ENCODE peak calls at places on chromosomes 1 and 21, in nine cellular contexts. T, Z, X, P, S, O, R, E and A are unnamed samples.

GRCh38 chr1:64550505-64550904 is 80.6 kb downstream of the CACHD1 start:
- DNase-seq in T (no peak), Z (no peak), X (no peak), P (no peak), S (no peak), O (no peak), R (no peak), E (no peak), A (no peak)

GRCh38 chr1:17798011-17798410 is 42.9 kb downstream of the ACTL8 start:
- DNase-seq in T (no peak), Z (no peak), X (no peak), P (no peak), S (no peak), O (no peak), R (no peak), E (no peak), A (no peak)

GRCh38 chr1:11567244-11568065 is 86.8 kb downstream of the FBXO2 start:
- DNase-seq in T (no peak), Z (no peak), X (no peak), P (no peak), S (no peak), O (no peak), R (no peak), E (no peak), A (no peak)

GRCh38 chr1:67599085-67599484 is 85.9 kb upstream of the GADD45A start:
- DNase-seq in T (peak; percentile 3), Z (no peak), X (no peak), P (no peak), S (no peak), O (no peak), R (peak; percentile 44), E (no peak), A (no peak)

GRCh38 chr1:172742599-172743500 is 83.9 kb downstream of the FASLG start:
- DNase-seq in T (no peak), Z (no peak), X (no peak), P (peak; percentile 70), S (peak; percentile 73), O (no peak), R (no peak), E (no peak), A (peak; percentile 61)

GRCh38 chr1:204726478-204726877 is 40.9 kb upstream of the LRRN2 start:
- DNase-seq in T (no peak), Z (no peak), X (no peak), P (peak; percentile 28), S (peak; percentile 19), O (no peak), R (no peak), E (no peak), A (peak; percentile 70)

GRCh38 chr1:229694053-229694693 is 68.1 kb downstream of the URB2 start:
- DNase-seq in T (peak; percentile 91), Z (peak; percentile 41), X (peak; percentile 35), P (peak; percentile 94), S (peak; percentile 92), O (peak; percentile 59), R (peak; percentile 92), E (no peak), A (peak; percentile 30)

GRCh38 chr21:45975017-45975595 is 6.5 kb upstream of the COL6A1 start:
- DNase-seq in T (peak; percentile 85), Z (no peak), X (no peak), P (peak; percentile 69), S (no peak), O (peak; percentile 51), R (peak; percentile 84), E (peak; percentile 39), A (no peak)

GRCh38 chr1:201468501-201468843 is 516 bp downstream of the PHLDA3 start:
- DNase-seq in T (peak; percentile 78), Z (no peak), X (no peak), P (no peak), S (no peak), O (peak; percentile 66), R (peak; percentile 52), E (peak; percentile 31), A (peak; percentile 53)

GRCh38 chr1:206556047-206556747 is 48.9 kb downstream of the RASSF5 start:
- DNase-seq in T (no peak), Z (no peak), X (no peak), P (no peak), S (no peak), O (no peak), R (no peak), E (no peak), A (no peak)

GRCh38 chr1:33818071-33818470 is 45.8 kb upstream of the HMGB4 start:
- DNase-seq in T (peak; percentile 26), Z (no peak), X (no peak), P (no peak), S (no peak), O (no peak), R (no peak), E (no peak), A (peak; percentile 21)

DNA sequence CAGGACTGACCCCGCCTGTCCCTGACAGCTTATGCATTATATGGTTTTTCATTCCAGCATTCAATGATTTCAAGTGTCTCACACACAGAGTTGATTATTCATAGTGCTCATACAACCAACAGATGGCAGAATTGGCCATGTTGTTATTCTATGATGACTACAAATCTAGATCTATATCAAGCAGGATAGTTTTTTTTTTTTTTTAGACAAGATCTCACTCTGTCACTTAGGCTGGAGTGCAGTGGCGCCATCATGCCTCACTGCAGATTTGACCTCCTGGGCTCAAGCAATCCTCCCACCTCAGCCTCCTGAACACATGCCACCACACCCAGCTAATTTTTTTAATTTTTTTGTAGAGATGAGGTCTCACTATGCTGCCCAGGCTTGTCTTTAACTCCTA is 40.1 kb upstream of the LRRC8D start:
- DNase-seq in T (no peak), Z (no peak), X (peak; percentile 43), P (peak; percentile 61), S (peak; percentile 85), O (no peak), R (no peak), E (no peak), A (peak; percentile 61)
- TF ChIP-seq CTCF in T (no peak), Z (peak; percentile 57), X (peak; percentile 47), P (peak; percentile 45), S (peak; percentile 61), O (peak; percentile 13), R (peak; percentile 8), E (peak; percentile 50), A (peak; percentile 38)

DNA sequence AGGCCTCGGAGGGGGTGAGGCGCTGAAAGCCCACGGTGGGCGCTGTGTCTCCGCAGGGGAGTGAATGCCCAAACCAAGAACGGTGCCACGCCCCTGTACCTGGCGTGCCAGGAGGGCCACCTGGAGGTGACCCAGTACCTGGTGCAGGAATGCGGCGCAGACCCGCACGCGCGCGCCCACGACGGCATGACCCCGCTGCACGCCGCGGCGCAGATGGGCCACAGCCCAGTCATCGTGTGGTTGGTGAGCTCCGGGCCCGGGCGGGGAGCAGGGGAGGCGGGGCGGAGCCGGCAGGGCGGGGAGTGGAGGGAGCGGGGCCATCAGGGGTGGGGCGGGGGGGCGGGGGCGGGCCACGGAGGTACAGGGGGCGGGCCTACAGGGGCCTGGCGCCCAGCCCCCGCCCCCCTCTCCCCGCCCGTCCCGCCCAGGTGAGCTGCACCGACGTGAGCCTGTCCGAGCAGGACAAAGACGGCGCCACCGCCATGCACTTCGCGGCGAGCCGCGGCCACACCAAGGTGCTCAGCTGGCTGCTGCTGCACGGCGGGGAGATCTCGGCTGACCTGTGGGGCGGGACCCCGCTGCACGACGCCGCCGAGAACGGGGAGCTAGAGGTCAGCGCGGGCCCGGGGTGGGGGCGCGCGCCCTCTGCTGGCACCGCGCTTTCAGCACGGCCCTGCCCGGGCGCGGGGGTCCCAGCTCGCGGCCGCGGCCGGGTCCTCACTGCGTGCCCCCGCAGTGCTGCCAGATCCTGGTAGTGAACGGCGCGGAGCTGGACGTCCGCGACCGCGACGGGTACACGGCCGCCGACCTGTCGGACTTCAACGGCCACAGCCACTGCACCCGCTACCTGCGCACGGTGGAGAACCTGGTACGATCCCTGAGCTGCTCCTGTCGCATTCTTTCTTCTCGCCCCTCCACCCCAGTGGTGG is 15.9 kb downstream of the ESPN start:
- DNase-seq in T (peak; percentile 94), Z (no peak), X (no peak), P (peak; percentile 33), S (no peak), O (peak; percentile 78), R (no peak), E (no peak), A (peak; percentile 55)
- TF ChIP-seq CTCF in T (peak; percentile 77), Z (peak; percentile 4), X (no peak), P (no peak), S (no peak), O (peak; percentile 29), R (peak; percentile 24), E (peak; percentile 60), A (peak; percentile 13)

DNA sequence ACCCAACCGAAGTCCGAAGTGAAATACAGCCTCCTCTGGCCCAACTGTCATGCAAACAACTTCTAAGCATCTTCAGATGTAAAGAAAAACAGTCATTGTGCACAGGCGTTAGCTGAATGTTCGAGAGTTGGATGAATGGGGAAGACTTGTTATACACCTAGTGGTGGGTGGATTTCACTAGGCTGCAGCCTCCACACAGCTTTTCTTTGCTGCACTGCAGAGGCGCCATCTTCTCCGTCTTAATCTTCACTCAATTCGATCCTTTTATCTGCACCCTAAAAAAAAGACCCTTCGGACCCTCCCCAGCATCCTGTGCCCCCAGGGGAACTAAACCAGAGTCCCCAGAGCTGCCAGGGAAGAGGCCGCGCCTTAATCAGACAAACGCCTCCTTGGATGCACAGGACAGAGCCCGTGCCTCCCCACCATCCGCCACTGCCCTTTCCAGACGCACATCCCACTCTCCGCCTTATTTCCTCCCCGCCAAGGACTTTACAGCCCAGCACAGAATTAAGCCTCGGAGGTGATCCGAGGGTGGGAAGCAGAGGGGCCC is 1.4 kb downstream of the APP start:
- DNase-seq in T (peak; percentile 78), Z (no peak), X (no peak), P (peak; percentile 73), S (peak; percentile 88), O (no peak), R (peak; percentile 46), E (peak; percentile 41), A (peak; percentile 69)
- TF ChIP-seq CTCF in T (peak; percentile 68), Z (peak; percentile 63), X (peak; percentile 51), P (peak; percentile 51), S (peak; percentile 74), O (peak; percentile 22), R (peak; percentile 21), E (peak; percentile 64), A (no peak)

DNA sequence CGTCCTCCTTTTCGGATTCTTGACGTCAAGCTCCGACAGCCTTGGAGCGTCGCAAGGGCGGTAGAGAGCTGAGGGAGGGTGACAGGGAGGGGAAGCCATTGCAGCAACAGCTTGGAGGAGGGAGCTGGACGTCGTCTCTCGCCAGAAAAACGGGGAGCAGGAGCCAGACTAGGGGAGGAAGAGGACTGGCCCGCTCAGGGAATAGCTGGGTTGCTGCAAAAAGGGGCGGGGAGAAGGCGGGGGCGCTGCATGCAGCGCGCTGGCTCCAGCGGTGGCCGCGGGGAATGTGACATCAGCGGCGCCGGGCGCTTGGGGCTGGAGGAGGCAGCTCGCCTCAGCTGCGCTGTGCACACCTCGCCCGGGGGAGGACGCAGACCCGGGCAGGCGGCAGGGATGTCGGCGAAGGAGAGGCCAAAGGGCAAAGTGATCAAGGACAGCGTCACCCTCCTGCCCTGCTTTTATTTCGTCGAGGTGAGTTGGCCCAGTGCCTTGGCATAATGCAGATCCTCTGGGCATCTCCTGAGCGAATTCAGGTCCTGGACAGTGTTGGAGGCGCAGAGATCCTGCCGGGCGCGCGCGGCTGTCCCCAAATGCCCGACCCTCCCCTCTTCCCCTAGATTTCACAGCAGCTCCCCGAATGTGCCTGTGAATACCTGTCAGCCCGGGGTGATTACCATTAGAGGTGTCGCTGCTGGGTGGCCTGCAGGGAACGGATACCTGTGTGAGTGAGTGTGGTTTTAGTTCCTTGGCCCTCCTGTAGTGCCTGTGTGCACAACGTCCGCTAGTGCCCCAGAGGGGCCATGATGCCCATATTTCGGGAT is at the start of gene PLPPR4:
- DNase-seq in T (peak; percentile 90), Z (no peak), X (no peak), P (peak; percentile 8), S (peak; percentile 10), O (peak; percentile 50), R (peak; percentile 57), E (peak; percentile 57), A (peak; percentile 15)
- TF ChIP-seq CTCF in T (peak; percentile 33), Z (no peak), X (no peak), P (no peak), S (no peak), O (no peak), R (no peak), E (no peak), A (no peak)